ENCODE peak calls at places on chromosomes 1 and 21, in six cellular contexts. N, Z, A, W, Q and F are unnamed samples.
A peak's percentile ranks its signal among the peaks of the same experiment; 100 is the strongest.

GRCh38 chr1:29077155-29077554 is 46.5 kb downstream of the TMEM200B start:
- DNase-seq in N (no peak), Z (no peak), A (no peak), W (no peak), Q (no peak), F (no peak)

GRCh38 chr1:205998457-205999241 is 4.5 kb downstream of the RAB7B start:
- DNase-seq in N (no peak), Z (no peak), A (no peak), W (no peak), Q (no peak), F (no peak)

GRCh38 chr21:36917487-36918158 is 48.8 kb downstream of the HLCS start:
- DNase-seq in N (no peak), Z (no peak), A (no peak), W (no peak), Q (no peak), F (no peak)

GRCh38 chr21:45530423-45531113 is 11.7 kb downstream of the SLC19A1 start:
- DNase-seq in N (no peak), Z (no peak), A (no peak), W (no peak), Q (peak; percentile 63), F (no peak)

GRCh38 chr1:187396226-187396625 is 567.5 kb downstream of the PLA2G4A start:
- DNase-seq in N (no peak), Z (no peak), A (no peak), W (no peak), Q (no peak), F (no peak)

GRCh38 chr1:46070164-46070814 is 62.1 kb downstream of the PIK3R3 start:
- DNase-seq in N (no peak), Z (no peak), A (no peak), W (no peak), Q (no peak), F (no peak)

GRCh38 chr1:78469561-78469960 is 21.2 kb upstream of the PTGFR start:
- DNase-seq in N (no peak), Z (no peak), A (no peak), W (no peak), Q (no peak), F (no peak)

GRCh38 chr1:101242331-101243050 is 5.7 kb downstream of the S1PR1 start:
- DNase-seq in N (no peak), Z (no peak), A (no peak), W (no peak), Q (no peak), F (no peak)

GRCh38 chr21:33372582-33372981 is 30.6 kb upstream of the IFNGR2 start:
- DNase-seq in N (no peak), Z (no peak), A (no peak), W (no peak), Q (no peak), F (no peak)

GRCh38 chr1:161267332-161267731 is 8.8 kb downstream of the PCP4L1 start:
- DNase-seq in N (no peak), Z (no peak), A (no peak), W (no peak), Q (no peak), F (no peak)

GRCh38 chr1:171753685-171754380 is 12.0 kb upstream of the VAMP4 start:
- DNase-seq in N (no peak), Z (no peak), A (no peak), W (no peak), Q (no peak), F (no peak)

GRCh38 chr1:83905315-83905907 is 93.5 kb downstream of the TTLL7 start:
- DNase-seq in N (no peak), Z (peak; percentile 11), A (no peak), W (no peak), Q (no peak), F (no peak)